ENCODE peak calls at places on chromosomes 2 and 18, in ten cellular contexts. One of them, this sample, is unnamed. For H3K4me1, the result is how much of the 10 kb centered on the place peaks cover.

GRCh38 chr2:204842731-204843490 is 297.6 kb downstream of the PARD3B start:
- DNase-seq in CD4-positive, CD25-positive, alpha-beta regulatory T cell: no peak
- DNase-seq in right lobe of liver: no peak
- DNase-seq in Peyer's patch: no peak
- DNase-seq in adipocyte: peak
- DNase-seq in psoas muscle: peak
- DNase-seq in GM12878: no peak
- DNase-seq in neural progenitor cell: no peak
- DNase-seq in kidney: no peak
- DNase-seq in GM23248: peak
- DNase-seq in this sample: no peak

GRCh38 chr2:98900721-98901120 is 35.3 kb downstream of the CRACDL start:
- DNase-seq in CD4-positive, CD25-positive, alpha-beta regulatory T cell: no peak
- DNase-seq in Peyer's patch: no peak
- DNase-seq in kidney: peak
- DNase-seq in GM12878: no peak
- DNase-seq in psoas muscle: no peak
- DNase-seq in GM23248: no peak
- DNase-seq in adipocyte: no peak
- DNase-seq in right lobe of liver: no peak
- DNase-seq in neural progenitor cell: no peak
- DNase-seq in this sample: no peak

GRCh38 chr2:19021100-19021476 is 337.3 kb downstream of the OSR1 start:
- DNase-seq in right lobe of liver: no peak
- DNase-seq in GM23248: peak
- DNase-seq in psoas muscle: no peak
- DNase-seq in Peyer's patch: no peak
- DNase-seq in adipocyte: peak
- DNase-seq in CD4-positive, CD25-positive, alpha-beta regulatory T cell: no peak
- DNase-seq in neural progenitor cell: peak
- DNase-seq in kidney: no peak
- DNase-seq in GM12878: no peak
- DNase-seq in this sample: no peak

GRCh38 chr2:18055290-18055689 is 176.8 kb downstream of the KCNS3 start:
- DNase-seq in GM23248: no peak
- DNase-seq in kidney: no peak
- DNase-seq in CD4-positive, CD25-positive, alpha-beta regulatory T cell: no peak
- DNase-seq in GM12878: no peak
- DNase-seq in right lobe of liver: no peak
- DNase-seq in psoas muscle: no peak
- DNase-seq in neural progenitor cell: no peak
- DNase-seq in Peyer's patch: no peak
- DNase-seq in adipocyte: no peak
- DNase-seq in this sample: no peak

GRCh38 chr2:126798276-126799140 is 100.2 kb upstream of the TEX51 start:
- DNase-seq in right lobe of liver: no peak
- DNase-seq in CD4-positive, CD25-positive, alpha-beta regulatory T cell: no peak
- DNase-seq in Peyer's patch: no peak
- DNase-seq in GM12878: no peak
- DNase-seq in neural progenitor cell: no peak
- DNase-seq in GM23248: no peak
- DNase-seq in kidney: no peak
- DNase-seq in adipocyte: no peak
- DNase-seq in psoas muscle: no peak
- DNase-seq in this sample: no peak

GRCh38 chr2:56811401-56811800 is 627.6 kb downstream of the CCDC85A start:
- DNase-seq in kidney: no peak
- DNase-seq in adipocyte: peak
- DNase-seq in psoas muscle: no peak
- DNase-seq in CD4-positive, CD25-positive, alpha-beta regulatory T cell: no peak
- DNase-seq in Peyer's patch: no peak
- DNase-seq in neural progenitor cell: no peak
- DNase-seq in GM23248: no peak
- DNase-seq in GM12878: no peak
- DNase-seq in right lobe of liver: no peak
- DNase-seq in this sample: no peak

GRCh38 chr2:11802782-11803191 is 56.4 kb downstream of the LPIN1 start:
- DNase-seq in neural progenitor cell: no peak
- DNase-seq in Peyer's patch: no peak
- DNase-seq in right lobe of liver: no peak
- DNase-seq in CD4-positive, CD25-positive, alpha-beta regulatory T cell: no peak
- DNase-seq in kidney: no peak
- DNase-seq in GM12878: no peak
- DNase-seq in GM23248: peak
- DNase-seq in psoas muscle: no peak
- DNase-seq in adipocyte: no peak
- DNase-seq in this sample: no peak

GRCh38 chr18:28834889-28835288 is 658.0 kb upstream of the CDH2 start:
- DNase-seq in CD4-positive, CD25-positive, alpha-beta regulatory T cell: no peak
- DNase-seq in GM23248: peak
- DNase-seq in neural progenitor cell: no peak
- DNase-seq in Peyer's patch: no peak
- DNase-seq in psoas muscle: no peak
- DNase-seq in right lobe of liver: no peak
- DNase-seq in kidney: no peak
- DNase-seq in GM12878: no peak
- DNase-seq in adipocyte: peak
- DNase-seq in this sample: no peak

GRCh38 chr2:168998609-168999211 is 32.4 kb downstream of the ABCB11 start:
- DNase-seq in CD4-positive, CD25-positive, alpha-beta regulatory T cell: no peak
- DNase-seq in psoas muscle: no peak
- DNase-seq in right lobe of liver: no peak
- DNase-seq in GM12878: no peak
- DNase-seq in GM23248: no peak
- DNase-seq in kidney: no peak
- DNase-seq in adipocyte: no peak
- DNase-seq in neural progenitor cell: no peak
- DNase-seq in Peyer's patch: peak
- DNase-seq in this sample: no peak

GRCh38 chr2:168995744-168996143 is 35.4 kb downstream of the ABCB11 start:
- DNase-seq in GM23248: no peak
- DNase-seq in GM12878: no peak
- DNase-seq in psoas muscle: no peak
- DNase-seq in adipocyte: no peak
- DNase-seq in right lobe of liver: no peak
- DNase-seq in CD4-positive, CD25-positive, alpha-beta regulatory T cell: no peak
- DNase-seq in kidney: no peak
- DNase-seq in Peyer's patch: no peak
- DNase-seq in neural progenitor cell: no peak
- DNase-seq in this sample: no peak

GRCh38 chr2:168999668-169000213 is 31.4 kb downstream of the ABCB11 start:
- DNase-seq in neural progenitor cell: no peak
- DNase-seq in GM23248: peak
- DNase-seq in psoas muscle: no peak
- DNase-seq in GM12878: no peak
- DNase-seq in right lobe of liver: no peak
- DNase-seq in kidney: no peak
- DNase-seq in Peyer's patch: no peak
- DNase-seq in adipocyte: no peak
- DNase-seq in CD4-positive, CD25-positive, alpha-beta regulatory T cell: no peak
- DNase-seq in this sample: no peak

GRCh38 chr2:168997794-168998193 is 33.3 kb downstream of the ABCB11 start:
- DNase-seq in adipocyte: no peak
- DNase-seq in GM23248: no peak
- DNase-seq in psoas muscle: no peak
- DNase-seq in neural progenitor cell: no peak
- DNase-seq in GM12878: no peak
- DNase-seq in CD4-positive, CD25-positive, alpha-beta regulatory T cell: no peak
- DNase-seq in Peyer's patch: no peak
- DNase-seq in right lobe of liver: no peak
- DNase-seq in kidney: no peak
- DNase-seq in this sample: no peak

DNA sequence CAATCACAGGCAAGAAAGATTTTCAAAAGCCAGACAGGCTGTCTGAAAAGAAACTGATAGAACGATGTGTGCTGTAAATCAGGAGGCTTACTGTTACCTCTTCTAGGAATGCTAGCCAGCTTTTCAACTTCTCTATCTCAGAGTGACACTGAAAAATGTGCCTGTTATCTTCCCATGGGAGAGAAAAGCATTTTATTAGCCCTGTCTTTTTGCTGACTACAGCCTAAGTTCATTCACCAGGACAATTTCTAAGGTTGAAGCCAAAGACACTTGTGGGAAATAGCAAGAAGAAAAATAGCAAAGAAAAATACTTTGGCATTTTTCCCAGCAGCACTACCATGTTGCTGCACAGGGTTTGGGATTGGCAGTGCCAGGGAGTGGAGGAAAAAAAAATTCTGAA is 34.0 kb downstream of the ABCB11 start:
- DNase-seq in GM23248: no peak
- DNase-seq in CD4-positive, CD25-positive, alpha-beta regulatory T cell: no peak
- DNase-seq in GM12878: no peak
- DNase-seq in kidney: no peak
- DNase-seq in right lobe of liver: no peak
- DNase-seq in neural progenitor cell: no peak
- DNase-seq in adipocyte: no peak
- DNase-seq in psoas muscle: no peak
- DNase-seq in Peyer's patch: no peak
- DNase-seq in this sample: no peak
- H3K4me1 ChIP-seq in GM23248: under half
- H3K4me1 ChIP-seq in CD4-positive, CD25-positive, alpha-beta regulatory T cell: under half
- H3K4me1 ChIP-seq in GM12878: under half
- H3K4me1 ChIP-seq in kidney: under half
- H3K4me1 ChIP-seq in right lobe of liver: under half
- H3K4me1 ChIP-seq in neural progenitor cell: under half
- H3K4me1 ChIP-seq in adipocyte: under half
- H3K4me1 ChIP-seq in psoas muscle: under half
- H3K4me1 ChIP-seq in Peyer's patch: under half
- H3K4me1 ChIP-seq in this sample: under half

DNA sequence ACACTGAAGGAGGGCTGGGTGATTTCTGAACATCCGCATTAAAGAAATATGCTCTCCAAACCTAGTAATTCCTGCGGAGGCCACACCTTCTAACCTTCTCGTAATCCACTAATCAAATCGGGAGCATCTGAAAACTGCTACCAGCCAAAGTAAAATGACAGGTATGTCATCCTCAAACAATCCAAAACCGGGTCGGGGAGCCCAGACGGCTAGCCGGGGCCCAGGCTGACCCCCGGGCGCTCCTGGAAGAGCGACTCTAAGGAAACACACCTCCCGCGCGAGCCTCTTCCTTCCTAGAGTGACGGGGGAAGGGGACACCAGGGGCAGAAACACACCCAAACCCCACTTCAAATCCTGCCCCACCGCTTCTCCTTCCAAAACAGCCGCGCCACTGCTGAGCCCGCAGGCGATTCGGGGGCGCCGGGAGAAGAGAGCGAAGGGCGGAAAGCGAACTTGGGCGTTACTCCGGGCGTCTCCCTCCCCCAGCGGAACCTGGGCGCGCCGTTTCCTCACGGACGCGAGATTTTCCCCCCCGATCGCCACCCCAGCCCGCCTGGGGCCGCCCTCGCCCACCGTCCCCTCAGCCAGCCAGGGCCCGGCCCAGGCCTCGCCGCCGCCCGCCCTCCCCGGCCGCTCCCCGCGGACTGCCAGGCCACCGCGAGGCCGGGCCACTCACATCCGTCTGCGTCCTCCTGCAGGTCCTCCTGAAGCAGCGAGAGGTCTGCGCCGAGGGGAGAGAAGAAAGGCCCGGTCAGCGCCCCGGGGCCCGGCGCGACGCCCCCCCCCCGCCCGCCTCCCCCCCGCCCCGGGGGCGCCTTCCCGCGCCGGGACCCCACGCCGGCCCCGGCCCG is 584 bp downstream of the PPP4R1 start:
- DNase-seq in GM23248: peak
- DNase-seq in CD4-positive, CD25-positive, alpha-beta regulatory T cell: peak
- DNase-seq in adipocyte: peak
- DNase-seq in neural progenitor cell: peak
- DNase-seq in right lobe of liver: peak
- DNase-seq in Peyer's patch: peak
- DNase-seq in kidney: peak
- DNase-seq in GM12878: no peak
- DNase-seq in psoas muscle: peak
- DNase-seq in this sample: peak
- H3K4me1 ChIP-seq in GM23248: under half
- H3K4me1 ChIP-seq in CD4-positive, CD25-positive, alpha-beta regulatory T cell: under half
- H3K4me1 ChIP-seq in adipocyte: under half
- H3K4me1 ChIP-seq in neural progenitor cell: under half
- H3K4me1 ChIP-seq in right lobe of liver: under half
- H3K4me1 ChIP-seq in Peyer's patch: under half
- H3K4me1 ChIP-seq in kidney: under half
- H3K4me1 ChIP-seq in GM12878: under half
- H3K4me1 ChIP-seq in psoas muscle: under half
- H3K4me1 ChIP-seq in this sample: under half

GRCh38 chr2:25367296-25367695 is 25.6 kb upstream of the DNMT3A start:
- DNase-seq in psoas muscle: no peak
- DNase-seq in CD4-positive, CD25-positive, alpha-beta regulatory T cell: no peak
- DNase-seq in neural progenitor cell: no peak
- DNase-seq in Peyer's patch: no peak
- DNase-seq in kidney: peak
- DNase-seq in adipocyte: no peak
- DNase-seq in GM23248: no peak
- DNase-seq in right lobe of liver: no peak
- DNase-seq in GM12878: no peak
- DNase-seq in this sample: no peak

GRCh38 chr2:25371253-25372241 is 29.8 kb upstream of the DNMT3A start:
- DNase-seq in psoas muscle: peak
- DNase-seq in neural progenitor cell: no peak
- DNase-seq in kidney: peak
- DNase-seq in right lobe of liver: no peak
- DNase-seq in Peyer's patch: no peak
- DNase-seq in GM12878: no peak
- DNase-seq in GM23248: no peak
- DNase-seq in CD4-positive, CD25-positive, alpha-beta regulatory T cell: no peak
- DNase-seq in adipocyte: no peak
- DNase-seq in this sample: no peak

GRCh38 chr2:25368650-25369049 is 26.9 kb upstream of the DNMT3A start:
- DNase-seq in kidney: peak
- DNase-seq in psoas muscle: no peak
- DNase-seq in GM12878: no peak
- DNase-seq in GM23248: peak
- DNase-seq in adipocyte: peak
- DNase-seq in CD4-positive, CD25-positive, alpha-beta regulatory T cell: no peak
- DNase-seq in right lobe of liver: no peak
- DNase-seq in neural progenitor cell: peak
- DNase-seq in Peyer's patch: no peak
- DNase-seq in this sample: no peak

GRCh38 chr2:25369439-25369838 is 27.7 kb upstream of the DNMT3A start:
- DNase-seq in adipocyte: no peak
- DNase-seq in neural progenitor cell: no peak
- DNase-seq in GM23248: no peak
- DNase-seq in GM12878: no peak
- DNase-seq in right lobe of liver: no peak
- DNase-seq in CD4-positive, CD25-positive, alpha-beta regulatory T cell: no peak
- DNase-seq in psoas muscle: no peak
- DNase-seq in Peyer's patch: no peak
- DNase-seq in kidney: peak
- DNase-seq in this sample: no peak

DNA sequence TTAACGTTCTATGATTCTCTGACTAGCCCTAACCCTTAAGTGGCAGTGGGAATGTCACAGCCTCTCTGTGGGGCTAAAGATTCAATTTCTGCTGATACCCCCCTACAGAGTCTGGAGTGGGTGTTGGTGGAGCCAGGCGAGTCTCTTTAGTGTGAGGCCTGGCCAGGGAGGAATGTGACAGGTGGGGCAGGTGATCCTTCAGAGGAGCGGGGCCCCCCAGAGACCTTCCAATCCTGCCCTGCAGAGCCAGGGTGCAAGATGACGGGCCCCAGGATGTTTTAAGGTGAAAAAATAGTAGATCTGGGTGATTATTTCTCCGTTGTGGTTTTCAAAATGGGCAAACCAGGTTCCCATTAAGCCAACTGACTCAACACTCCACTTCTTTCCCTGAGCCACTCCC is 28.2 kb upstream of the DNMT3A start:
- DNase-seq in right lobe of liver: no peak
- DNase-seq in GM23248: no peak
- DNase-seq in psoas muscle: peak
- DNase-seq in neural progenitor cell: no peak
- DNase-seq in Peyer's patch: no peak
- DNase-seq in adipocyte: no peak
- DNase-seq in GM12878: no peak
- DNase-seq in kidney: peak
- DNase-seq in CD4-positive, CD25-positive, alpha-beta regulatory T cell: no peak
- DNase-seq in this sample: no peak
- H3K4me1 ChIP-seq in right lobe of liver: under half
- H3K4me1 ChIP-seq in GM23248: under half
- H3K4me1 ChIP-seq in psoas muscle: under half
- H3K4me1 ChIP-seq in neural progenitor cell: under half
- H3K4me1 ChIP-seq in Peyer's patch: under half
- H3K4me1 ChIP-seq in adipocyte: under half
- H3K4me1 ChIP-seq in GM12878: under half
- H3K4me1 ChIP-seq in kidney: under half
- H3K4me1 ChIP-seq in CD4-positive, CD25-positive, alpha-beta regulatory T cell: under half
- H3K4me1 ChIP-seq in this sample: under half

DNA sequence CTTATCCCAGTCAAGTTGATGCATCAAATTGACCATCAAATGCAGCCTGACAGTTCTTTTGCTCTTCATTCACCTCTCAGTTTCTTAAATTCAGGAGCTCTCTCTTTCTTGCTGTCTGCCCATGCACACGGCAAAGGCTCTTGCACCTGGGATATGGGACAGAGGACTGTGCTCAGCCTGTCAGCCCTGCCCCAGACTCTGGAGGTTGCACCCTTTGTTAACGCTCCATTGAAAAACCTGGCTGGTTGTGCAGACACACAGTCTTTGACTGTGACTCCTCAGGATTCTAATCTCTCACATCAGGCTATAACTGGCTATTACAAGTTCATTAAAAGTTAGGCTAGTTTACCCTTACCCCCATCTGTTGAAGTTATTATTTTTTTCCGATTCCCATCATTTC is 1032.5 kb downstream of the SOCS6 start:
- DNase-seq in GM12878: no peak
- DNase-seq in kidney: no peak
- DNase-seq in adipocyte: no peak
- DNase-seq in CD4-positive, CD25-positive, alpha-beta regulatory T cell: no peak
- DNase-seq in right lobe of liver: no peak
- DNase-seq in neural progenitor cell: no peak
- DNase-seq in psoas muscle: no peak
- DNase-seq in GM23248: no peak
- DNase-seq in Peyer's patch: no peak
- DNase-seq in this sample: no peak
- H3K4me1 ChIP-seq in GM12878: under half
- H3K4me1 ChIP-seq in kidney: under half
- H3K4me1 ChIP-seq in adipocyte: under half
- H3K4me1 ChIP-seq in CD4-positive, CD25-positive, alpha-beta regulatory T cell: under half
- H3K4me1 ChIP-seq in right lobe of liver: under half
- H3K4me1 ChIP-seq in neural progenitor cell: under half
- H3K4me1 ChIP-seq in psoas muscle: under half
- H3K4me1 ChIP-seq in GM23248: under half
- H3K4me1 ChIP-seq in Peyer's patch: under half
- H3K4me1 ChIP-seq in this sample: under half